ENCODE peak calls at places on chromosome 10, in four cellular contexts. D is K562, B is HepG2, F is GM12878. K is an unnamed sample.

GRCh38 chr10:89278034-89278535 is 23.8 kb upstream of the IFIT2 start:
- DNase-seq in B (peak), F (no peak), D (no peak), K (no peak)

GRCh38 chr10:786666-787512 is 97.4 kb upstream of the DIP2C start:
- DNase-seq in F (no peak), B (no peak), D (no peak), K (no peak)

GRCh38 chr10:62384057-62384446 is 9.9 kb downstream of the ZNF365 start:
- DNase-seq in B (no peak), F (peak), D (no peak), K (no peak)

GRCh38 chr10:131574363-131574706 is 262.8 kb upstream of the TCERG1L start:
- DNase-seq in B (no peak), D (no peak), F (no peak), K (no peak)

GRCh38 chr10:121511943-121512342 is 86.3 kb downstream of the FGFR2 start:
- DNase-seq in F (no peak), D (no peak), B (peak), K (no peak)

GRCh38 chr10:29749150-29749549 is 114.4 kb upstream of the SVIL start:
- DNase-seq in B (no peak), F (no peak), D (no peak), K (no peak)

GRCh38 chr10:77877461-77878344 is 48.9 kb downstream of the DLG5 start:
- DNase-seq in F (peak), B (no peak), D (peak), K (peak)

GRCh38 chr10:105434970-105435369 is 793.9 kb downstream of the SORCS3 start:
- DNase-seq in F (no peak), D (no peak), B (no peak), K (no peak)

GRCh38 chr10:44575601-44576380 is 190.9 kb upstream of the CXCL12 start:
- DNase-seq in B (no peak), F (no peak), D (no peak), K (no peak)

GRCh38 chr10:65325913-65326312 is 1599.9 kb upstream of the LRRTM3 start:
- DNase-seq in B (no peak), F (no peak), D (no peak), K (no peak)

DNA sequence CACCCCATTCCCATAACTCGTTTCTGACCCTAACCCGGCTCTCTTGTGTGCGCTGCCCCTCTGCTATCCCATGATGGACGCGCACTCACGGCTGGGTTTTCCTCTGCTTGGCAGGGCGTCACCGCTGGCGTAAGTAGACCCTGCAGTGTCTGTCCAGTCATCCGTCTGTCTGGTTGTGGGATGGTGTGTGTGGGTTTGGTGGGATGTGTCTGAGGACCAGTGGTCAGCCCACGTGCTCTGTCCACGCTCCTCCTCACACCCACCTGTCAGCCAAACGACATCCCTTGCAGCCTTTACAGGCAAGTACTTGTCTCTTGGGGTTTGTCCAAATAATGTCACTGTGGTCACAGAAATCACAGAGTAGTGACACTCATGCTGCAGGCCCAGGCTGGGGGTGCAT is 20.8 kb downstream of the LDB3 start:
- DNase-seq in B (no peak), D (no peak), F (no peak), K (no peak)
- TF ChIP-seq TARDBP in B (no peak), D (no peak), F (no peak), K (no peak)

GRCh38 chr10:71365366-71365765 is 31.4 kb upstream of the CDH23 start:
- DNase-seq in F (no peak), B (no peak), D (no peak), K (no peak)

GRCh38 chr10:71362141-71362540 is 34.6 kb upstream of the CDH23 start:
- DNase-seq in D (no peak), B (no peak), F (no peak), K (no peak)

GRCh38 chr10:71366710-71367109 is 30.0 kb upstream of the CDH23 start:
- DNase-seq in F (no peak), B (no peak), D (no peak), K (no peak)

GRCh38 chr10:71361581-71361980 is 35.1 kb upstream of the CDH23 start:
- DNase-seq in B (no peak), D (no peak), F (no peak), K (no peak)

GRCh38 chr10:71363936-71364335 is 32.8 kb upstream of the CDH23 start:
- DNase-seq in F (no peak), B (no peak), D (no peak), K (no peak)
- TF ChIP-seq TARDBP in F (no peak), B (no peak), D (no peak), K (no peak)

DNA sequence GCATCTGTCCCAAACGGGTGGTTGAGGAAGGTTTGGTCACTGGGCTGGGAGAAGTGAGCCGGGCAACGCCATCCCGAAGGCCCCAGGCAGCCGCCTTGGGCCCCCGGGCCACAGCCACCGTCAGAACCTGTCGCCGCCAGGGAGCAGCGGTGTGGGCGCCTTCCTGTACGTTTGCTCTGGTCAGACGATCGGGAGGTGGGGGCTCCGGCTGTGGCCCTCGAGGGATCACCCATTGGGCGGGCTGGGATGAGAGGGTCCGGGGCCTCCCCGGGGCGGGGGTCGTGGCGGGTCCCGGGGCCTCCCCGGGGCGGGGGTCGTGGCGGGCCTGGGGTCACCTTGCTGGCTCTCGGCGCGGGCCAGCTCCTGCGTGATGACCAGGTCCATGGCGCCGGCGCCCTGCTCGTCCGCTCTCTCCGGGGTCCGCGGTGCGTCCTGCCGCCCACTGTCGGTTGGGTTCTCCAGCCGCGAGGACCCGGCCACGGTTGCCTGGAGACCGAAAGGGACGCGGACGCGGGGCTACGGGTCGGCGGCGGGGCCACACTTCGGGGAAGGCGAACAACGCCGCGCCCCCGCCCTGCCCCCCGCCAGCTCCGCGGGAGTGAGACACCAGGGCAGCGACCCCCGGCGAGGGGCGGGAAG is at the start of gene CFAP46:
- DNase-seq in D (no peak), B (no peak), F (no peak), K (no peak)
- TF ChIP-seq TARDBP in D (no peak), B (no peak), F (no peak), K (no peak)

GRCh38 chr10:28559661-28560060 is 26.7 kb downstream of the WAC start:
- DNase-seq in B (no peak), D (no peak), F (no peak), K (no peak)
- TF ChIP-seq TARDBP in B (no peak), D (no peak), F (no peak), K (no peak)

GRCh38 chr10:21317902-21318301 is 207.6 kb downstream of the SKIDA1 start:
- DNase-seq in B (no peak), D (no peak), F (no peak), K (no peak)
- TF ChIP-seq TARDBP in B (no peak), D (no peak), F (no peak), K (no peak)

DNA sequence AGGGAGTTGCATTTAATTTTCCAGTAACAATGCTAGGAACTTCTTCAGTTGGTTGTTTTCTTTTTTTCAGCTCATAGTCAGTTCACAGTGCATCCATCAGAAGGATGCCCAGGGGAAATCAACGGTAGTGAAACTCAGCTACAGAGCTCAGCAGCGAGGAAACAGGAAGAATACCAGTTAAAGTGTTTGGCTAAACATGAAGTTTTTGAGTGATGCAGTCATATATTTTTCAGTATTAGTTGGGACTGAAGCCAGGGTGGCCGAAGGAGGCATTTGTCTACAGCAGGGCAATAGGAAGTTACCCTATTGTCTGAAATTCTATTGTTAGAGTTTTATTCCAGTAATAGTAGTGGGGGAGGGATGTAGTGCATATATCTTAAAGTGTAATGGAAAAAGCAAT is 45.3 kb upstream of the MALRD1 start:
- DNase-seq in D (no peak), F (no peak), B (no peak), K (no peak)
- TF ChIP-seq TARDBP in D (no peak), F (no peak), B (no peak), K (no peak)

GRCh38 chr10:95430231-95430951 is 130.8 kb downstream of the SORBS1 start:
- DNase-seq in B (peak), F (peak), D (peak), K (peak)
- TF ChIP-seq TARDBP in B (no peak), F (no peak), D (no peak), K (no peak)

GRCh38 chr10:33401300-33401699 is 66.8 kb upstream of the NRP1 start:
- DNase-seq in F (no peak), D (no peak), B (no peak), K (no peak)

GRCh38 chr10:33396938-33397337 is 62.5 kb upstream of the NRP1 start:
- DNase-seq in B (no peak), D (no peak), F (no peak), K (no peak)

GRCh38 chr10:33396279-33396678 is 61.8 kb upstream of the NRP1 start:
- DNase-seq in D (no peak), B (no peak), F (no peak), K (no peak)

GRCh38 chr10:33402748-33403147 is 68.3 kb upstream of the NRP1 start:
- DNase-seq in B (no peak), D (no peak), F (no peak), K (no peak)

DNA sequence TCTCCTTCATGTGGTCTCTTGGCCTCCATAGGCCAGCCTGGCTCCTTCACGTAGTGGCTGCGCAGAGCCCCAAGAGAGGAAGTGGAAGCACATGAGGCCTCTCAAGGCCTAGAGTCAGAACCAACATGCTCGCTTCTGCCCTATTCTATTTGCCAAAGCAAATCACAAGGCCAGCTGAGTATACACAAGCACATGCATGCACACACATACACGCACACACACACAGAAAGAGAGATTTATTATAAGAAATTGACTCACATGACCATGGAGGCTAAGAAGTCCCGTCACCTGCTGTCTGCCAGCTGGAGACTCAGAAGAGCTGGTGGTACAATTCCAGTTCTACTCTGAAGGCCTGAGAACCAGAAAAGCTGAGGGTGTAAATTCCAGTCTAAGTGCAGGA is 64.3 kb upstream of the NRP1 start:
- DNase-seq in D (no peak), F (no peak), B (no peak), K (no peak)
- TF ChIP-seq TARDBP in D (no peak), F (no peak), B (no peak), K (no peak)

GRCh38 chr10:47042815-47043750 is 131.9 kb downstream of the PTPN20 start:
- DNase-seq in D (no peak), B (no peak), F (no peak), K (no peak)

GRCh38 chr10:47042199-47042473 is 130.9 kb downstream of the PTPN20 start:
- DNase-seq in B (no peak), F (no peak), D (no peak), K (no peak)

GRCh38 chr10:47040041-47040491 is 128.8 kb downstream of the PTPN20 start:
- DNase-seq in D (no peak), F (no peak), B (no peak), K (no peak)

GRCh38 chr10:47040681-47041080 is 129.5 kb downstream of the PTPN20 start:
- DNase-seq in B (no peak), D (no peak), F (no peak), K (no peak)

GRCh38 chr10:47041401-47042198 is 130.4 kb downstream of the PTPN20 start:
- DNase-seq in F (no peak), B (no peak), D (no peak), K (no peak)
- TF ChIP-seq TARDBP in F (no peak), B (no peak), D (no peak), K (no peak)

DNA sequence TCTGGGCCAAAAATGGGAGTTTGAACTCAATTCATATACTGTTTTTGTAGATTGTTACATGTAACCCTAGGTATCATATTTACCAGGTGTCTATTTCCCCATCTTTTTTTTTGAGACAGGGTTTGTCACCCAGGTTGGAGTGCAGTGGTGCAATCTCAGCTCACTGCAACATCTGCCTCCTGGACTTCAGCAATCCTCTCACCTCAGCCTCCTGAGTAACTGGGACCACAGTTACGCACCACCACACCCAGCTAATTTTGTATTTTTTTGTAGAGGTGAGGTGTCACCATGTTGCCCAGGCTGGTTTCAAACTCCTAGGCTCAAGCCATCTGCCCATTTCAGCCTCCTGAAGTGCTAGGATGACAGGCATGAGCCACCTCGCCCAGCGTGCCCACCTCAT is 28.2 kb upstream of the FBXW4 start:
- DNase-seq in B (no peak), D (no peak), F (no peak), K (no peak)
- TF ChIP-seq TARDBP in B (no peak), D (no peak), F (no peak), K (no peak)

K was measured in HEK293T.